ENCODE peak calls at places on chromosomes 4 and X, in eight cellular contexts. T, J, G, Q, Y, B, H and S are unnamed samples.

GRCh38 chr4:150305995-150306394 is 227.8 kb downstream of the DCLK2 start:
- DNase-seq in T (peak; percentile 59), B (no peak), Q (no peak), G (peak; percentile 67), J (peak; percentile 56), H (no peak), Y (no peak), S (peak; percentile 60)

GRCh38 chr4:123955167-123955824 is 558.7 kb downstream of the SPRY1 start:
- DNase-seq in H (no peak), G (no peak), T (no peak), Q (no peak), B (peak; percentile 28), J (no peak), Y (no peak), S (peak; percentile 63)

GRCh38 chrX:57156397-57157049 is 19.3 kb upstream of the SPIN2A start:
- DNase-seq in J (peak; percentile 39), Q (peak; percentile 21), H (peak; percentile 45), G (peak; percentile 56), T (peak; percentile 28), B (peak; percentile 57), Y (no peak), S (peak; percentile 59)

GRCh38 chrX:107747596-107748161 is 27.9 kb downstream of the TSC22D3 start:
- DNase-seq in J (peak; percentile 52), Q (peak; percentile 84), T (peak; percentile 66), H (no peak), B (peak; percentile 65), G (peak; percentile 68), Y (no peak), S (peak; percentile 53)

GRCh38 chr4:153950100-153950979 is 161.5 kb upstream of the SFRP2 start:
- DNase-seq in G (no peak), B (no peak), J (peak; percentile 65), Y (no peak), T (no peak), Q (no peak), H (peak; percentile 3), S (peak; percentile 7)

GRCh38 chr4:99918656-99919055 is 24.4 kb upstream of the LAMTOR3 start:
- DNase-seq in G (no peak), T (no peak), Q (no peak), B (no peak), J (no peak), Y (no peak), H (no peak), S (no peak)

GRCh38 chr4:2426069-2426397 is 7.3 kb downstream of the CFAP99 start:
- DNase-seq in H (no peak), T (no peak), B (no peak), Q (no peak), Y (no peak), G (no peak), J (no peak), S (no peak)

GRCh38 chr4:77240469-77241066 is 83.6 kb downstream of the CCNG2 start:
- DNase-seq in J (peak; percentile 58), B (peak; percentile 77), Y (peak; percentile 83), T (peak; percentile 54), H (peak; percentile 74), Q (peak; percentile 39), G (peak; percentile 76), S (peak; percentile 74)

GRCh38 chrX:75784689-75785491 is at the start of gene MAGEE2:
- DNase-seq in G (peak; percentile 23), Y (no peak), T (no peak), Q (peak; percentile 21), J (peak; percentile 17), B (no peak), H (no peak), S (no peak)

GRCh38 chr4:38278255-38278654 is 318.1 kb downstream of the PTTG2 start:
- DNase-seq in Y (no peak), J (no peak), H (no peak), G (no peak), B (no peak), Q (no peak), T (no peak), S (no peak)

GRCh38 chr4:8130346-8131066 is 28.1 kb downstream of the ABLIM2 start:
- DNase-seq in B (no peak), J (no peak), H (no peak), T (no peak), G (no peak), Q (no peak), Y (no peak), S (no peak)

GRCh38 chr4:156575430-156576073 is 396.0 kb downstream of the PDGFC start:
- DNase-seq in H (peak; percentile 46), J (peak; percentile 22), T (no peak), G (peak; percentile 38), B (no peak), Q (no peak), Y (no peak), S (peak; percentile 32)

GRCh38 chr4:27198971-27199370 is 338.3 kb downstream of the STIM2 start:
- DNase-seq in G (peak; percentile 13), Q (no peak), Y (no peak), T (no peak), J (peak; percentile 82), B (no peak), H (no peak), S (no peak)

GRCh38 chr4:164307262-164307661 is 446.7 kb upstream of the SMIM31 start:
- DNase-seq in G (no peak), B (no peak), T (no peak), Q (no peak), Y (no peak), J (no peak), H (no peak), S (no peak)

GRCh38 chrX:9816094-9816700 is 30.0 kb downstream of the SHROOM2 start:
- DNase-seq in G (no peak), Q (no peak), Y (no peak), B (no peak), H (peak; percentile 56), T (no peak), J (peak; percentile 35), S (no peak)

GRCh38 chrX:32842053-32842452 is 369.3 kb downstream of the DMD start:
- DNase-seq in Y (no peak), B (no peak), Q (no peak), J (no peak), H (no peak), G (no peak), T (no peak), S (no peak)

GRCh38 chrX:110741213-110741796 is 54.3 kb downstream of the CHRDL1 start:
- DNase-seq in B (no peak), Y (no peak), T (peak; percentile 87), J (peak; percentile 77), H (no peak), G (peak; percentile 85), Q (no peak), S (peak; percentile 10)

GRCh38 chr4:107603430-107603829 is 116.6 kb downstream of the PAPSS1 start:
- DNase-seq in Q (no peak), Y (no peak), H (no peak), G (peak; percentile 4), B (no peak), J (no peak), T (no peak), S (peak; percentile 25)

GRCh38 chr4:22522206-22522605 is 6.3 kb upstream of the ADGRA3 start:
- DNase-seq in Y (no peak), J (no peak), T (no peak), H (no peak), Q (no peak), G (no peak), B (no peak), S (no peak)

GRCh38 chr4:189232274-189232673 is 708.4 kb upstream of the FRG1 start:
- DNase-seq in H (no peak), J (no peak), B (no peak), Q (no peak), T (peak; percentile 0), G (no peak), Y (no peak), S (no peak)

GRCh38 chr4:184347251-184348239 is 126.8 kb downstream of the IRF2 start:
- DNase-seq in Y (no peak), J (peak; percentile 66), H (peak; percentile 93), T (peak; percentile 46), Q (no peak), B (peak; percentile 68), G (no peak), S (peak; percentile 68)

GRCh38 chrX:153853180-153853901 is 23.0 kb upstream of the PDZD4 start:
- DNase-seq in Y (peak; percentile 14), B (no peak), T (no peak), Q (no peak), J (no peak), G (no peak), H (no peak), S (no peak)

GRCh38 chrX:40105016-40105790 is 7.4 kb upstream of the BCOR start:
- DNase-seq in B (peak; percentile 71), G (peak; percentile 63), J (peak; percentile 42), T (no peak), H (peak; percentile 54), Y (no peak), Q (peak; percentile 71), S (no peak)

GRCh38 chrX:136780241-136780640 is 491 bp downstream of the ARHGEF6 start:
- DNase-seq in B (no peak), Y (no peak), Q (no peak), H (no peak), J (no peak), G (peak; percentile 6), T (no peak), S (no peak)

GRCh38 chrX:34521563-34521962 is 135.5 kb downstream of the TMEM47 start:
- DNase-seq in T (peak; percentile 3), H (peak; percentile 4), B (no peak), Y (no peak), J (peak; percentile 49), Q (no peak), G (peak; percentile 6), S (peak; percentile 19)

GRCh38 chrX:65196758-65197371 is 220.6 kb upstream of the ZC4H2 start:
- DNase-seq in G (peak; percentile 18), B (peak; percentile 61), J (peak; percentile 30), Y (no peak), H (peak; percentile 32), Q (no peak), T (no peak), S (peak; percentile 44)

GRCh38 chr4:121936101-121936500 is 15.8 kb downstream of the TRPC3 start:
- DNase-seq in Y (no peak), J (no peak), B (no peak), G (no peak), Q (no peak), H (no peak), T (no peak), S (no peak)

GRCh38 chr4:89800012-89800516 is 36.9 kb downstream of the SNCA start:
- DNase-seq in G (peak; percentile 23), T (no peak), J (no peak), H (no peak), B (no peak), Y (no peak), Q (no peak), S (peak; percentile 72)

GRCh38 chr4:4481394-4482000 is 60.4 kb downstream of the STX18 start:
- DNase-seq in G (no peak), H (no peak), J (peak; percentile 36), Q (no peak), B (no peak), Y (no peak), T (no peak), S (no peak)

GRCh38 chr4:37767546-37767945 is 58.9 kb upstream of the PGM2 start:
- DNase-seq in J (peak; percentile 80), H (peak; percentile 89), Q (peak; percentile 20), T (peak; percentile 59), G (peak; percentile 32), Y (peak; percentile 92), B (no peak), S (no peak)

GRCh38 chrX:154357205-154357604 is 17.2 kb downstream of the FLNA start:
- DNase-seq in G (no peak), Q (no peak), B (no peak), Y (no peak), J (no peak), T (no peak), H (no peak), S (no peak)

GRCh38 chr4:83362492-83363329 is 28.1 kb upstream of the HPSE start:
- DNase-seq in B (no peak), Y (no peak), J (peak; percentile 20), H (peak; percentile 28), T (peak; percentile 62), G (peak; percentile 65), Q (no peak), S (peak; percentile 38)